ENCODE peak calls at places on chromosomes 12 and 14, in four cellular contexts. H, X, U and R are unnamed samples.
A peak's percentile ranks its signal among the peaks of the same experiment; 100 is the strongest.

GRCh38 chr14:72616811-72617210 is 277.1 kb downstream of the DPF3 start:
- DNase-seq in H (no peak), X (no peak), U (no peak), R (no peak)

GRCh38 chr14:53550776-53551175 is 397.7 kb upstream of the DDHD1 start:
- DNase-seq in H (no peak), X (no peak), U (no peak), R (no peak)

GRCh38 chr14:38716871-38717270 is 386.2 kb downstream of the SEC23A start:
- DNase-seq in H (no peak), X (no peak), U (no peak), R (no peak)

GRCh38 chr12:116880213-116880816 is 926 bp downstream of the HRK start:
- DNase-seq in H (peak; percentile 41), X (no peak), U (peak; percentile 13), R (no peak)

GRCh38 chr12:57135939-57136338 is 7.7 kb downstream of the LRP1 start:
- DNase-seq in H (peak; percentile 50), X (peak; percentile 36), U (peak; percentile 81), R (no peak)

GRCh38 chr14:51095854-51096823 is 1.2 kb upstream of the TRIM9 start:
- DNase-seq in H (peak; percentile 42), X (peak; percentile 29), U (peak; percentile 83), R (peak; percentile 21)

GRCh38 chr14:32078030-32078793 is 1.1 kb downstream of the ARHGAP5 start:
- DNase-seq in H (peak; percentile 50), X (no peak), U (peak; percentile 33), R (peak; percentile 56)

GRCh38 chr14:95466506-95466905 is 49.9 kb downstream of the SYNE3 start:
- DNase-seq in H (no peak), X (no peak), U (no peak), R (no peak)

GRCh38 chr14:72701610-72702009 is 192.3 kb downstream of the DPF3 start:
- DNase-seq in H (no peak), X (no peak), U (peak; percentile 24), R (no peak)

GRCh38 chr14:75275598-75275997 is 3.0 kb upstream of the FOS start:
- DNase-seq in H (no peak), X (no peak), U (no peak), R (no peak)

GRCh38 chr12:23640754-23641153 is 308.7 kb downstream of the SOX5 start:
- DNase-seq in H (no peak), X (no peak), U (no peak), R (no peak)

GRCh38 chr12:77494306-77494705 is 336.4 kb upstream of the NAV3 start:
- DNase-seq in H (no peak), X (no peak), U (peak; percentile 1), R (no peak)

GRCh38 chr12:49609875-49610154 is 4.4 kb upstream of the FAM186B start:
- DNase-seq in H (no peak), X (no peak), U (no peak), R (peak; percentile 49)

GRCh38 chr12:131192951-131193350 is 239.2 kb downstream of the ADGRD1 start:
- DNase-seq in H (no peak), X (no peak), U (no peak), R (no peak)